ENCODE peak calls at places on chromosome 21, in seven cellular contexts. One of them, this sample, is unnamed.

GRCh38 chr21:31975491-31975890 is 102.7 kb downstream of the HUNK start:
- DNase-seq in head of caudate nucleus: no peak
- DNase-seq in Caco-2: no peak
- DNase-seq in EH: no peak
- DNase-seq in BE2C: no peak
- DNase-seq in AG08395: no peak
- DNase-seq in GOT3: no peak
- DNase-seq in this sample: no peak

GRCh38 chr21:37208056-37208705 is 59.0 kb downstream of the VPS26C start:
- DNase-seq in head of caudate nucleus: peak; percentile 90
- DNase-seq in Caco-2: no peak
- DNase-seq in EH: peak; percentile 36
- DNase-seq in BE2C: peak; percentile 44
- DNase-seq in AG08395: peak; percentile 47
- DNase-seq in GOT3: no peak
- DNase-seq in this sample: peak; percentile 82

GRCh38 chr21:41692216-41692615 is 74.6 kb downstream of the RIPK4 start:
- DNase-seq in head of caudate nucleus: no peak
- DNase-seq in Caco-2: no peak
- DNase-seq in EH: no peak
- DNase-seq in BE2C: no peak
- DNase-seq in AG08395: no peak
- DNase-seq in GOT3: no peak
- DNase-seq in this sample: no peak

GRCh38 chr21:31865429-31865970 is 7.3 kb upstream of the HUNK start:
- DNase-seq in head of caudate nucleus: peak; percentile 10
- DNase-seq in Caco-2: no peak
- DNase-seq in EH: no peak
- DNase-seq in BE2C: peak; percentile 19
- DNase-seq in AG08395: no peak
- DNase-seq in GOT3: no peak
- DNase-seq in this sample: no peak

GRCh38 chr21:44925027-44925755 is 4.5 kb upstream of the ITGB2 start:
- DNase-seq in head of caudate nucleus: no peak
- DNase-seq in Caco-2: no peak
- DNase-seq in EH: peak; percentile 57
- DNase-seq in BE2C: no peak
- DNase-seq in AG08395: peak; percentile 54
- DNase-seq in GOT3: no peak
- DNase-seq in this sample: no peak

GRCh38 chr21:36859744-36860501 is 106.5 kb downstream of the HLCS start:
- DNase-seq in head of caudate nucleus: no peak
- DNase-seq in Caco-2: peak; percentile 85
- DNase-seq in EH: peak; percentile 57
- DNase-seq in BE2C: peak; percentile 49
- DNase-seq in AG08395: peak; percentile 23
- DNase-seq in GOT3: no peak
- DNase-seq in this sample: no peak

GRCh38 chr21:32807717-32808380 is 36.3 kb upstream of the PAXBP1 start:
- DNase-seq in head of caudate nucleus: no peak
- DNase-seq in Caco-2: no peak
- DNase-seq in EH: peak; percentile 52
- DNase-seq in BE2C: no peak
- DNase-seq in AG08395: peak; percentile 74
- DNase-seq in GOT3: no peak
- DNase-seq in this sample: no peak

GRCh38 chr21:35252831-35253230 is 203.7 kb upstream of the RUNX1 start:
- DNase-seq in head of caudate nucleus: no peak
- DNase-seq in Caco-2: no peak
- DNase-seq in EH: peak; percentile 84
- DNase-seq in BE2C: no peak
- DNase-seq in AG08395: peak; percentile 57
- DNase-seq in GOT3: no peak
- DNase-seq in this sample: no peak

GRCh38 chr21:42580076-42580792 is 66.6 kb downstream of the SLC37A1 start:
- DNase-seq in head of caudate nucleus: no peak
- DNase-seq in Caco-2: peak; percentile 6
- DNase-seq in EH: no peak
- DNase-seq in BE2C: no peak
- DNase-seq in AG08395: no peak
- DNase-seq in GOT3: no peak
- DNase-seq in this sample: no peak

This sample was measured in putamen.